ENCODE peak calls at places on chromosomes 4 and X, in nine cellular contexts. One of them, this sample, is unnamed.

GRCh38 chrX:108126661-108127060 is 35.1 kb downstream of the ATG4A start:
- DNase-seq in activated CD8-positive, alpha-beta T cell treated with anti-CD3 and anti-CD28 coated beads for 36 hours: no peak
- DNase-seq in left ventricle myocardium inferior: no peak
- DNase-seq in progenitor cell of endocrine pancreas: no peak
- DNase-seq in upper lobe of left lung: no peak
- DNase-seq in fibroblast of lung: peak
- DNase-seq in Peyer's patch: no peak
- DNase-seq in H9: no peak
- DNase-seq in astrocyte of the spinal cord: no peak
- DNase-seq in this sample: no peak

GRCh38 chr4:7134737-7135388 is 57.5 kb upstream of the SORCS2 start:
- DNase-seq in activated CD8-positive, alpha-beta T cell treated with anti-CD3 and anti-CD28 coated beads for 36 hours: no peak
- DNase-seq in left ventricle myocardium inferior: peak
- DNase-seq in progenitor cell of endocrine pancreas: no peak
- DNase-seq in upper lobe of left lung: peak
- DNase-seq in fibroblast of lung: peak
- DNase-seq in Peyer's patch: no peak
- DNase-seq in H9: no peak
- DNase-seq in astrocyte of the spinal cord: peak
- DNase-seq in this sample: no peak

GRCh38 chr4:38414410-38414809 is 249.6 kb upstream of the KLF3 start:
- DNase-seq in activated CD8-positive, alpha-beta T cell treated with anti-CD3 and anti-CD28 coated beads for 36 hours: no peak
- DNase-seq in left ventricle myocardium inferior: no peak
- DNase-seq in progenitor cell of endocrine pancreas: no peak
- DNase-seq in upper lobe of left lung: no peak
- DNase-seq in fibroblast of lung: no peak
- DNase-seq in Peyer's patch: no peak
- DNase-seq in H9: no peak
- DNase-seq in astrocyte of the spinal cord: no peak
- DNase-seq in this sample: no peak

GRCh38 chrX:24838624-24839023 is 144.9 kb downstream of the POLA1 start:
- DNase-seq in activated CD8-positive, alpha-beta T cell treated with anti-CD3 and anti-CD28 coated beads for 36 hours: peak
- DNase-seq in left ventricle myocardium inferior: no peak
- DNase-seq in progenitor cell of endocrine pancreas: no peak
- DNase-seq in upper lobe of left lung: no peak
- DNase-seq in fibroblast of lung: peak
- DNase-seq in Peyer's patch: no peak
- DNase-seq in H9: no peak
- DNase-seq in astrocyte of the spinal cord: peak
- DNase-seq in this sample: no peak

GRCh38 chr4:2412534-2412884 is 5.9 kb downstream of the ZFYVE28 start:
- DNase-seq in activated CD8-positive, alpha-beta T cell treated with anti-CD3 and anti-CD28 coated beads for 36 hours: peak
- DNase-seq in left ventricle myocardium inferior: no peak
- DNase-seq in progenitor cell of endocrine pancreas: no peak
- DNase-seq in upper lobe of left lung: no peak
- DNase-seq in fibroblast of lung: no peak
- DNase-seq in Peyer's patch: peak
- DNase-seq in H9: no peak
- DNase-seq in astrocyte of the spinal cord: no peak
- DNase-seq in this sample: no peak

GRCh38 chr4:1026115-1026514 is 14.7 kb downstream of the FGFRL1 start:
- DNase-seq in activated CD8-positive, alpha-beta T cell treated with anti-CD3 and anti-CD28 coated beads for 36 hours: peak
- DNase-seq in left ventricle myocardium inferior: peak
- DNase-seq in progenitor cell of endocrine pancreas: no peak
- DNase-seq in upper lobe of left lung: no peak
- DNase-seq in fibroblast of lung: no peak
- DNase-seq in Peyer's patch: peak
- DNase-seq in H9: peak
- DNase-seq in astrocyte of the spinal cord: no peak
- DNase-seq in this sample: no peak

GRCh38 chrX:37476571-37477188 is 94.8 kb upstream of the LANCL3 start:
- DNase-seq in activated CD8-positive, alpha-beta T cell treated with anti-CD3 and anti-CD28 coated beads for 36 hours: no peak
- DNase-seq in left ventricle myocardium inferior: no peak
- DNase-seq in progenitor cell of endocrine pancreas: no peak
- DNase-seq in upper lobe of left lung: no peak
- DNase-seq in fibroblast of lung: no peak
- DNase-seq in Peyer's patch: no peak
- DNase-seq in H9: peak
- DNase-seq in astrocyte of the spinal cord: no peak
- DNase-seq in this sample: no peak

GRCh38 chr4:103482893-103483292 is 236.9 kb downstream of the TACR3 start:
- DNase-seq in activated CD8-positive, alpha-beta T cell treated with anti-CD3 and anti-CD28 coated beads for 36 hours: no peak
- DNase-seq in left ventricle myocardium inferior: no peak
- DNase-seq in progenitor cell of endocrine pancreas: no peak
- DNase-seq in upper lobe of left lung: no peak
- DNase-seq in fibroblast of lung: no peak
- DNase-seq in Peyer's patch: no peak
- DNase-seq in H9: no peak
- DNase-seq in astrocyte of the spinal cord: no peak
- DNase-seq in this sample: no peak

GRCh38 chr4:161647757-161648156 is 516.0 kb downstream of the FSTL5 start:
- DNase-seq in activated CD8-positive, alpha-beta T cell treated with anti-CD3 and anti-CD28 coated beads for 36 hours: no peak
- DNase-seq in left ventricle myocardium inferior: no peak
- DNase-seq in progenitor cell of endocrine pancreas: no peak
- DNase-seq in upper lobe of left lung: no peak
- DNase-seq in fibroblast of lung: no peak
- DNase-seq in Peyer's patch: no peak
- DNase-seq in H9: peak
- DNase-seq in astrocyte of the spinal cord: no peak
- DNase-seq in this sample: no peak

GRCh38 chrX:120769576-120770341 is 105.9 kb downstream of the CT47B1 start:
- DNase-seq in activated CD8-positive, alpha-beta T cell treated with anti-CD3 and anti-CD28 coated beads for 36 hours: peak
- DNase-seq in left ventricle myocardium inferior: no peak
- DNase-seq in progenitor cell of endocrine pancreas: no peak
- DNase-seq in upper lobe of left lung: no peak
- DNase-seq in fibroblast of lung: peak
- DNase-seq in Peyer's patch: no peak
- DNase-seq in H9: no peak
- DNase-seq in astrocyte of the spinal cord: peak
- DNase-seq in this sample: no peak

GRCh38 chrX:120775959-120776358 is 99.7 kb downstream of the CT47B1 start:
- DNase-seq in activated CD8-positive, alpha-beta T cell treated with anti-CD3 and anti-CD28 coated beads for 36 hours: no peak
- DNase-seq in left ventricle myocardium inferior: no peak
- DNase-seq in progenitor cell of endocrine pancreas: no peak
- DNase-seq in upper lobe of left lung: no peak
- DNase-seq in fibroblast of lung: no peak
- DNase-seq in Peyer's patch: no peak
- DNase-seq in H9: no peak
- DNase-seq in astrocyte of the spinal cord: no peak
- DNase-seq in this sample: no peak

GRCh38 chrX:120768681-120769080 is 107.0 kb downstream of the CT47B1 start:
- DNase-seq in activated CD8-positive, alpha-beta T cell treated with anti-CD3 and anti-CD28 coated beads for 36 hours: no peak
- DNase-seq in left ventricle myocardium inferior: no peak
- DNase-seq in progenitor cell of endocrine pancreas: no peak
- DNase-seq in upper lobe of left lung: no peak
- DNase-seq in fibroblast of lung: peak
- DNase-seq in Peyer's patch: no peak
- DNase-seq in H9: no peak
- DNase-seq in astrocyte of the spinal cord: peak
- DNase-seq in this sample: no peak

GRCh38 chrX:120774611-120775010 is 101.1 kb downstream of the CT47B1 start:
- DNase-seq in activated CD8-positive, alpha-beta T cell treated with anti-CD3 and anti-CD28 coated beads for 36 hours: no peak
- DNase-seq in left ventricle myocardium inferior: no peak
- DNase-seq in progenitor cell of endocrine pancreas: no peak
- DNase-seq in upper lobe of left lung: no peak
- DNase-seq in fibroblast of lung: no peak
- DNase-seq in Peyer's patch: no peak
- DNase-seq in H9: no peak
- DNase-seq in astrocyte of the spinal cord: no peak
- DNase-seq in this sample: no peak

GRCh38 chrX:120773801-120774200 is 101.9 kb downstream of the CT47B1 start:
- DNase-seq in activated CD8-positive, alpha-beta T cell treated with anti-CD3 and anti-CD28 coated beads for 36 hours: no peak
- DNase-seq in left ventricle myocardium inferior: no peak
- DNase-seq in progenitor cell of endocrine pancreas: no peak
- DNase-seq in upper lobe of left lung: no peak
- DNase-seq in fibroblast of lung: no peak
- DNase-seq in Peyer's patch: no peak
- DNase-seq in H9: no peak
- DNase-seq in astrocyte of the spinal cord: no peak
- DNase-seq in this sample: no peak
- TF ChIP-seq CTCF in activated CD8-positive, alpha-beta T cell treated with anti-CD3 and anti-CD28 coated beads for 36 hours: no peak
- TF ChIP-seq CTCF in left ventricle myocardium inferior: no peak
- TF ChIP-seq CTCF in progenitor cell of endocrine pancreas: no peak
- TF ChIP-seq CTCF in upper lobe of left lung: no peak
- TF ChIP-seq CTCF in fibroblast of lung: no peak
- TF ChIP-seq CTCF in Peyer's patch: no peak
- TF ChIP-seq CTCF in H9: no peak
- TF ChIP-seq CTCF in astrocyte of the spinal cord: no peak
- TF ChIP-seq CTCF in this sample: no peak

GRCh38 chr4:163663454-163664225 is 169.2 kb downstream of the TMA16 start:
- DNase-seq in activated CD8-positive, alpha-beta T cell treated with anti-CD3 and anti-CD28 coated beads for 36 hours: no peak
- DNase-seq in left ventricle myocardium inferior: no peak
- DNase-seq in progenitor cell of endocrine pancreas: no peak
- DNase-seq in upper lobe of left lung: no peak
- DNase-seq in fibroblast of lung: no peak
- DNase-seq in Peyer's patch: no peak
- DNase-seq in H9: no peak
- DNase-seq in astrocyte of the spinal cord: no peak
- DNase-seq in this sample: no peak
- TF ChIP-seq CTCF in activated CD8-positive, alpha-beta T cell treated with anti-CD3 and anti-CD28 coated beads for 36 hours: no peak
- TF ChIP-seq CTCF in left ventricle myocardium inferior: no peak
- TF ChIP-seq CTCF in progenitor cell of endocrine pancreas: no peak
- TF ChIP-seq CTCF in upper lobe of left lung: no peak
- TF ChIP-seq CTCF in fibroblast of lung: no peak
- TF ChIP-seq CTCF in Peyer's patch: no peak
- TF ChIP-seq CTCF in H9: no peak
- TF ChIP-seq CTCF in astrocyte of the spinal cord: no peak
- TF ChIP-seq CTCF in this sample: no peak

DNA sequence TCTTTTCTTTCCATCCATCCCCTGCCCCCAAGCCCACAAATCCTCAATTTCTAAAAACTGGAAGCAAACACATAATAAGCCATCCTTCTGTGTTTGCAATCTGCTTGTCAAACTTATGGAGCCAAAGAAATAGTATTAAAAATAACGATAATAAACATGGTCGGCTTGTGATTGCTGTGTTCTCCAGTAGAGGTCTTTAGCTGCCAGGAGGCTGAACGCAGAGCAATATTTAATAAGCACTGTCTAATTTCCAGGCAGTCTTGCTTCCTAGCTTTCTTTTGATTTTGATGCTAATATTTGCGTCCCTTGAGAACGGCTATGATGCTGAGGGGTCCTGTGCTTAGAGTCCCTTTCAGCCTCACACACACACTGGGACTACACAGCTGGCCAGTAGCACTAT is 3.2 kb upstream of the HELT start:
- DNase-seq in activated CD8-positive, alpha-beta T cell treated with anti-CD3 and anti-CD28 coated beads for 36 hours: no peak
- DNase-seq in left ventricle myocardium inferior: no peak
- DNase-seq in progenitor cell of endocrine pancreas: no peak
- DNase-seq in upper lobe of left lung: no peak
- DNase-seq in fibroblast of lung: peak
- DNase-seq in Peyer's patch: no peak
- DNase-seq in H9: no peak
- DNase-seq in astrocyte of the spinal cord: no peak
- DNase-seq in this sample: no peak
- TF ChIP-seq CTCF in activated CD8-positive, alpha-beta T cell treated with anti-CD3 and anti-CD28 coated beads for 36 hours: no peak
- TF ChIP-seq CTCF in left ventricle myocardium inferior: no peak
- TF ChIP-seq CTCF in progenitor cell of endocrine pancreas: no peak
- TF ChIP-seq CTCF in upper lobe of left lung: no peak
- TF ChIP-seq CTCF in fibroblast of lung: no peak
- TF ChIP-seq CTCF in Peyer's patch: no peak
- TF ChIP-seq CTCF in H9: no peak
- TF ChIP-seq CTCF in astrocyte of the spinal cord: no peak
- TF ChIP-seq CTCF in this sample: no peak

DNA sequence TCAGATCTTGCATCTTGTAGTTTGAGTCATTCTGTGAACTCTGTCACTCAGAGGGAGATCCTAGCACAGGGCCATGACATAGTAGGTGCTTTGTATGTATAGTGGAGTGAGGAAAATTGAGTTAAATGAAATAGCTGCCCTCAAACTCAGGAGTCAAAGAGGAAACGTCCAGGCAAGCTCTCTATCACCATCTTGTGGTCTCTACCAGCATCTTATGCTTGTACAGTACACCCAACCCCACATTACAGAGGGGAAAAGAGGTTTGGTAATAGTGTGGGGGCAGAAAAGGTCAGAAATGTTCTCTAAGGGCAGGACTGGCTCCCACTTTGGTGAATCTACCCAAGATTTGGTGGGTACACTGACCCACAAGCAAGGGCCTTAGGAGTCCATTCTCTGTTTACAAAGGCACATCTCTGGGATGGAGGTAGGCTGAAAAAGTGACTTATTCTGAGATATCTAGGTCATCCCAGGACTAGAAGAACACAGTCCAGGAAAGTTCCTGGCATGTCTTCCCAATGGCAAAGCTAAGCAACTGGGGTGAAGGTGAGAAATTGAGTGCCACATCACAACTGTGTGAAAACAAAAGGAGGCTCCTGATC is 131.8 kb downstream of the OR13H1 start:
- DNase-seq in activated CD8-positive, alpha-beta T cell treated with anti-CD3 and anti-CD28 coated beads for 36 hours: no peak
- DNase-seq in left ventricle myocardium inferior: no peak
- DNase-seq in progenitor cell of endocrine pancreas: no peak
- DNase-seq in upper lobe of left lung: no peak
- DNase-seq in fibroblast of lung: peak
- DNase-seq in Peyer's patch: no peak
- DNase-seq in H9: peak
- DNase-seq in astrocyte of the spinal cord: peak
- DNase-seq in this sample: no peak
- TF ChIP-seq CTCF in activated CD8-positive, alpha-beta T cell treated with anti-CD3 and anti-CD28 coated beads for 36 hours: peak
- TF ChIP-seq CTCF in left ventricle myocardium inferior: peak
- TF ChIP-seq CTCF in progenitor cell of endocrine pancreas: peak
- TF ChIP-seq CTCF in upper lobe of left lung: no peak
- TF ChIP-seq CTCF in fibroblast of lung: peak
- TF ChIP-seq CTCF in Peyer's patch: no peak
- TF ChIP-seq CTCF in H9: peak
- TF ChIP-seq CTCF in astrocyte of the spinal cord: peak
- TF ChIP-seq CTCF in this sample: no peak

GRCh38 chr4:69894706-69895105 is 34.8 kb upstream of the SULT1E1 start:
- DNase-seq in activated CD8-positive, alpha-beta T cell treated with anti-CD3 and anti-CD28 coated beads for 36 hours: no peak
- DNase-seq in left ventricle myocardium inferior: no peak
- DNase-seq in progenitor cell of endocrine pancreas: no peak
- DNase-seq in upper lobe of left lung: no peak
- DNase-seq in fibroblast of lung: no peak
- DNase-seq in Peyer's patch: no peak
- DNase-seq in H9: no peak
- DNase-seq in astrocyte of the spinal cord: no peak
- DNase-seq in this sample: no peak
- TF ChIP-seq CTCF in activated CD8-positive, alpha-beta T cell treated with anti-CD3 and anti-CD28 coated beads for 36 hours: no peak
- TF ChIP-seq CTCF in left ventricle myocardium inferior: no peak
- TF ChIP-seq CTCF in progenitor cell of endocrine pancreas: no peak
- TF ChIP-seq CTCF in upper lobe of left lung: no peak
- TF ChIP-seq CTCF in fibroblast of lung: no peak
- TF ChIP-seq CTCF in Peyer's patch: no peak
- TF ChIP-seq CTCF in H9: no peak
- TF ChIP-seq CTCF in astrocyte of the spinal cord: no peak
- TF ChIP-seq CTCF in this sample: no peak

GRCh38 chr4:5395781-5396180 is 312.6 kb downstream of the EVC2 start:
- DNase-seq in activated CD8-positive, alpha-beta T cell treated with anti-CD3 and anti-CD28 coated beads for 36 hours: no peak
- DNase-seq in left ventricle myocardium inferior: no peak
- DNase-seq in progenitor cell of endocrine pancreas: no peak
- DNase-seq in upper lobe of left lung: no peak
- DNase-seq in fibroblast of lung: no peak
- DNase-seq in Peyer's patch: no peak
- DNase-seq in H9: no peak
- DNase-seq in astrocyte of the spinal cord: no peak
- DNase-seq in this sample: no peak

GRCh38 chr4:5399790-5400421 is 308.5 kb downstream of the EVC2 start:
- DNase-seq in activated CD8-positive, alpha-beta T cell treated with anti-CD3 and anti-CD28 coated beads for 36 hours: no peak
- DNase-seq in left ventricle myocardium inferior: no peak
- DNase-seq in progenitor cell of endocrine pancreas: peak
- DNase-seq in upper lobe of left lung: no peak
- DNase-seq in fibroblast of lung: peak
- DNase-seq in Peyer's patch: no peak
- DNase-seq in H9: peak
- DNase-seq in astrocyte of the spinal cord: peak
- DNase-seq in this sample: peak

GRCh38 chr4:5398056-5398455 is 310.3 kb downstream of the EVC2 start:
- DNase-seq in activated CD8-positive, alpha-beta T cell treated with anti-CD3 and anti-CD28 coated beads for 36 hours: no peak
- DNase-seq in left ventricle myocardium inferior: no peak
- DNase-seq in progenitor cell of endocrine pancreas: no peak
- DNase-seq in upper lobe of left lung: no peak
- DNase-seq in fibroblast of lung: no peak
- DNase-seq in Peyer's patch: no peak
- DNase-seq in H9: no peak
- DNase-seq in astrocyte of the spinal cord: no peak
- DNase-seq in this sample: no peak
- TF ChIP-seq CTCF in activated CD8-positive, alpha-beta T cell treated with anti-CD3 and anti-CD28 coated beads for 36 hours: no peak
- TF ChIP-seq CTCF in left ventricle myocardium inferior: no peak
- TF ChIP-seq CTCF in progenitor cell of endocrine pancreas: no peak
- TF ChIP-seq CTCF in upper lobe of left lung: no peak
- TF ChIP-seq CTCF in fibroblast of lung: no peak
- TF ChIP-seq CTCF in Peyer's patch: no peak
- TF ChIP-seq CTCF in H9: no peak
- TF ChIP-seq CTCF in astrocyte of the spinal cord: no peak
- TF ChIP-seq CTCF in this sample: no peak